ENCODE peak calls at places on chromosomes 6 and 20, in six cellular contexts. One of them, this sample, is unnamed. For H3K36me3, the result is how much of the 10 kb centered on the place peaks cover.

GRCh38 chr6:125746731-125747588 is 2.5 kb upstream of the HEY2 start:
- DNase-seq in left ventricle myocardium inferior: peak
- DNase-seq in body of pancreas: peak
- DNase-seq in GM23248: peak
- DNase-seq in heart left ventricle: peak
- DNase-seq in uterus: peak
- DNase-seq in this sample: peak

GRCh38 chr20:57738484-57738883 is 28.7 kb upstream of the PMEPA1 start:
- DNase-seq in left ventricle myocardium inferior: no peak
- DNase-seq in body of pancreas: no peak
- DNase-seq in GM23248: peak
- DNase-seq in heart left ventricle: no peak
- DNase-seq in uterus: no peak
- DNase-seq in this sample: no peak

GRCh38 chr6:70370496-70370895 is 42.8 kb upstream of the FAM135A start:
- DNase-seq in left ventricle myocardium inferior: no peak
- DNase-seq in body of pancreas: no peak
- DNase-seq in GM23248: no peak
- DNase-seq in heart left ventricle: no peak
- DNase-seq in uterus: no peak
- DNase-seq in this sample: no peak

GRCh38 chr20:40176442-40176841 is 512.6 kb downstream of the MAFB start:
- DNase-seq in left ventricle myocardium inferior: no peak
- DNase-seq in body of pancreas: no peak
- DNase-seq in GM23248: no peak
- DNase-seq in heart left ventricle: no peak
- DNase-seq in uterus: no peak
- DNase-seq in this sample: no peak

GRCh38 chr6:32973934-32974333 is 5.5 kb downstream of the BRD2 start:
- DNase-seq in left ventricle myocardium inferior: no peak
- DNase-seq in body of pancreas: no peak
- DNase-seq in GM23248: peak
- DNase-seq in heart left ventricle: no peak
- DNase-seq in uterus: no peak
- DNase-seq in this sample: peak

GRCh38 chr6:1190361-1190760 is 121.5 kb upstream of the FOXQ1 start:
- DNase-seq in left ventricle myocardium inferior: no peak
- DNase-seq in body of pancreas: no peak
- DNase-seq in GM23248: peak
- DNase-seq in heart left ventricle: no peak
- DNase-seq in uterus: no peak
- DNase-seq in this sample: peak

GRCh38 chr6:52221302-52221701 is 23.0 kb downstream of the IL17F start:
- DNase-seq in left ventricle myocardium inferior: no peak
- DNase-seq in body of pancreas: no peak
- DNase-seq in GM23248: no peak
- DNase-seq in heart left ventricle: no peak
- DNase-seq in uterus: no peak
- DNase-seq in this sample: no peak

GRCh38 chr6:106275692-106276091 is 49.9 kb downstream of the ATG5 start:
- DNase-seq in left ventricle myocardium inferior: no peak
- DNase-seq in body of pancreas: no peak
- DNase-seq in GM23248: peak
- DNase-seq in heart left ventricle: no peak
- DNase-seq in uterus: no peak
- DNase-seq in this sample: no peak

GRCh38 chr20:53617791-53618489 is 24.3 kb upstream of the ZNF217 start:
- DNase-seq in left ventricle myocardium inferior: no peak
- DNase-seq in body of pancreas: no peak
- DNase-seq in GM23248: no peak
- DNase-seq in heart left ventricle: no peak
- DNase-seq in uterus: no peak
- DNase-seq in this sample: no peak

GRCh38 chr20:10492065-10492464 is 57.0 kb downstream of the SLX4IP start:
- DNase-seq in left ventricle myocardium inferior: no peak
- DNase-seq in body of pancreas: no peak
- DNase-seq in GM23248: peak
- DNase-seq in heart left ventricle: no peak
- DNase-seq in uterus: no peak
- DNase-seq in this sample: no peak

GRCh38 chr6:41200296-41200900 is 551 bp downstream of the TREML2 start:
- DNase-seq in left ventricle myocardium inferior: no peak
- DNase-seq in body of pancreas: no peak
- DNase-seq in GM23248: peak
- DNase-seq in heart left ventricle: peak
- DNase-seq in uterus: no peak
- DNase-seq in this sample: no peak

GRCh38 chr6:20332441-20333006 is 69.2 kb upstream of the E2F3 start:
- DNase-seq in left ventricle myocardium inferior: no peak
- DNase-seq in body of pancreas: no peak
- DNase-seq in GM23248: no peak
- DNase-seq in heart left ventricle: no peak
- DNase-seq in uterus: no peak
- DNase-seq in this sample: no peak

GRCh38 chr6:118528129-118528528 is 20.0 kb upstream of the PLN start:
- DNase-seq in left ventricle myocardium inferior: no peak
- DNase-seq in body of pancreas: no peak
- DNase-seq in GM23248: no peak
- DNase-seq in heart left ventricle: no peak
- DNase-seq in uterus: no peak
- DNase-seq in this sample: no peak

GRCh38 chr6:2381872-2382661 is 136.7 kb upstream of the GMDS start:
- DNase-seq in left ventricle myocardium inferior: peak
- DNase-seq in body of pancreas: peak
- DNase-seq in GM23248: no peak
- DNase-seq in heart left ventricle: peak
- DNase-seq in uterus: no peak
- DNase-seq in this sample: peak

GRCh38 chr6:34745277-34746103 is 11.8 kb upstream of the SNRPC start:
- DNase-seq in left ventricle myocardium inferior: no peak
- DNase-seq in body of pancreas: peak
- DNase-seq in GM23248: peak
- DNase-seq in heart left ventricle: no peak
- DNase-seq in uterus: no peak
- DNase-seq in this sample: no peak

GRCh38 chr20:33209789-33210188 is 7.4 kb upstream of the BPIFA3 start:
- DNase-seq in left ventricle myocardium inferior: peak
- DNase-seq in body of pancreas: peak
- DNase-seq in GM23248: peak
- DNase-seq in heart left ventricle: peak
- DNase-seq in uterus: no peak
- DNase-seq in this sample: peak

GRCh38 chr6:132401120-132401940 is at the start of gene MOXD1:
- DNase-seq in left ventricle myocardium inferior: peak
- DNase-seq in body of pancreas: peak
- DNase-seq in GM23248: peak
- DNase-seq in heart left ventricle: peak
- DNase-seq in uterus: peak
- DNase-seq in this sample: peak

GRCh38 chr6:44078219-44078794 is 48.9 kb downstream of the MRPL14 start:
- DNase-seq in left ventricle myocardium inferior: no peak
- DNase-seq in body of pancreas: no peak
- DNase-seq in GM23248: no peak
- DNase-seq in heart left ventricle: no peak
- DNase-seq in uterus: no peak
- DNase-seq in this sample: no peak
- H3K36me3 ChIP-seq in left ventricle myocardium inferior: under half
- H3K36me3 ChIP-seq in body of pancreas: under half
- H3K36me3 ChIP-seq in GM23248: under half
- H3K36me3 ChIP-seq in heart left ventricle: under half
- H3K36me3 ChIP-seq in uterus: under half
- H3K36me3 ChIP-seq in this sample: under half

DNA sequence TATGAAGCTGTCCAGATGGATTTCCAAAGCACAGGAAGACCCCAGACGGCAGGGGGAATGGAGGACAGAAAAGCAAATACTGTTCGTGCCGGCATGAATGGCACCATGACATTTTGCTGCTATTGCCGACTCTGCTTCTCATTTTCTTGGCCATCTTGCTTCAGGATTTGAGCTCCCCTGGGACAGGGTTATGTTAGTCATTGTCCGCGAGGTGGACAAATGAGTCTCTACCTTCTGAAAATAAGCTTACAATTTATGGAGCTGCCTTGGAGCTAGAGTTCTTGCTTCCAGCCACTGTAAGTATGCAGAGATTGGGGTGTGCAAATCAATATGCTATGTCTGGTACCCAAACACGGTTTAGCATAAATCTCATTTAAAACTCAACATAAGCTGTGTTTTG is 183.9 kb upstream of the FOXA2 start:
- DNase-seq in left ventricle myocardium inferior: no peak
- DNase-seq in body of pancreas: no peak
- DNase-seq in GM23248: no peak
- DNase-seq in heart left ventricle: no peak
- DNase-seq in uterus: no peak
- DNase-seq in this sample: no peak
- H3K4me3 ChIP-seq in left ventricle myocardium inferior: no peak
- H3K4me3 ChIP-seq in body of pancreas: no peak
- H3K4me3 ChIP-seq in GM23248: no peak
- H3K4me3 ChIP-seq in heart left ventricle: no peak
- H3K4me3 ChIP-seq in uterus: no peak
- H3K4me3 ChIP-seq in this sample: no peak

DNA sequence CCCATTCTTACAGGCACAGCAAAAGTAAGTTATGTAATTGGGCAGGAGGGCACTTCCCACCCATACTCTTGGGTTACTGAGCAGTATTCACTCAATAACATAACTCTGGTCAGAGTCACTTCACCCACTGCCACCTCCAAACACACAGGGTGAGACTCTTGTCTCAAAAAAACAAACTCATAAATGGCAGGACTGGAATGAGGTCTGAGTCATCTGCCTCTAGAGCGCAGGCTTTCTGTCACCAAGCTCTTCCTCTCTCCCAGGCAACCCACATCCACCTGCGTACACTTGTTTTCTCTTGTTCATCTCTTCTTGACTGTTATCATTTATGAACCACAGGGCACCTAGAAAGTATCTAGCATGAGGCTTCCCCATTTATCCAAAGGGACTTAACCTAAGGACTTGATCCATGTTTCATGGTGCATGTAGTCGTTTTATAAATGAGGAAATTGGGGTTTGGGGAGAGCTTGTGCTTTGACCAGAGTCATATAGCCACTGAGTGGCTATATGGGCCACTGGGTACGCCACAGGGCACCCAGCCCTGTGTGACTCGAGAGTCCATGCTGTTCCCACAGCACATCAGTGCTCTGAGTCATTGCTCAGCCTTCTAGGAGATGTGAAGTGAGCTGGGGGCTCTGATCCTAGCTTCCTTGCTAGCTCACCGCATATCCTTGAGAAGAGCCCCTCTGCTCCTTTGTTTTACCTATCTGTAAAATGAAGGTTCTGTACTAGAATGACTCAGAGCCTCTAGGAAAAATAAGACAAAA is 22.4 kb downstream of the C20orf173 start:
- DNase-seq in left ventricle myocardium inferior: no peak
- DNase-seq in body of pancreas: no peak
- DNase-seq in GM23248: peak
- DNase-seq in heart left ventricle: no peak
- DNase-seq in uterus: no peak
- DNase-seq in this sample: no peak
- H3K36me3 ChIP-seq in left ventricle myocardium inferior: half or more
- H3K36me3 ChIP-seq in body of pancreas: under half
- H3K36me3 ChIP-seq in GM23248: under half
- H3K36me3 ChIP-seq in heart left ventricle: under half
- H3K36me3 ChIP-seq in uterus: under half
- H3K36me3 ChIP-seq in this sample: half or more

GRCh38 chr6:108578595-108579038 is 17.9 kb downstream of the FOXO3 start:
- DNase-seq in left ventricle myocardium inferior: no peak
- DNase-seq in body of pancreas: no peak
- DNase-seq in GM23248: peak
- DNase-seq in heart left ventricle: no peak
- DNase-seq in uterus: no peak
- DNase-seq in this sample: no peak

GRCh38 chr6:108575905-108576494 is 15.3 kb downstream of the FOXO3 start:
- DNase-seq in left ventricle myocardium inferior: no peak
- DNase-seq in body of pancreas: no peak
- DNase-seq in GM23248: no peak
- DNase-seq in heart left ventricle: no peak
- DNase-seq in uterus: no peak
- DNase-seq in this sample: no peak

GRCh38 chr6:108576724-108577123 is 16.0 kb downstream of the FOXO3 start:
- DNase-seq in left ventricle myocardium inferior: no peak
- DNase-seq in body of pancreas: no peak
- DNase-seq in GM23248: no peak
- DNase-seq in heart left ventricle: no peak
- DNase-seq in uterus: no peak
- DNase-seq in this sample: no peak

GRCh38 chr6:108578166-108578565 is 17.4 kb downstream of the FOXO3 start:
- DNase-seq in left ventricle myocardium inferior: no peak
- DNase-seq in body of pancreas: no peak
- DNase-seq in GM23248: no peak
- DNase-seq in heart left ventricle: no peak
- DNase-seq in uterus: no peak
- DNase-seq in this sample: no peak

DNA sequence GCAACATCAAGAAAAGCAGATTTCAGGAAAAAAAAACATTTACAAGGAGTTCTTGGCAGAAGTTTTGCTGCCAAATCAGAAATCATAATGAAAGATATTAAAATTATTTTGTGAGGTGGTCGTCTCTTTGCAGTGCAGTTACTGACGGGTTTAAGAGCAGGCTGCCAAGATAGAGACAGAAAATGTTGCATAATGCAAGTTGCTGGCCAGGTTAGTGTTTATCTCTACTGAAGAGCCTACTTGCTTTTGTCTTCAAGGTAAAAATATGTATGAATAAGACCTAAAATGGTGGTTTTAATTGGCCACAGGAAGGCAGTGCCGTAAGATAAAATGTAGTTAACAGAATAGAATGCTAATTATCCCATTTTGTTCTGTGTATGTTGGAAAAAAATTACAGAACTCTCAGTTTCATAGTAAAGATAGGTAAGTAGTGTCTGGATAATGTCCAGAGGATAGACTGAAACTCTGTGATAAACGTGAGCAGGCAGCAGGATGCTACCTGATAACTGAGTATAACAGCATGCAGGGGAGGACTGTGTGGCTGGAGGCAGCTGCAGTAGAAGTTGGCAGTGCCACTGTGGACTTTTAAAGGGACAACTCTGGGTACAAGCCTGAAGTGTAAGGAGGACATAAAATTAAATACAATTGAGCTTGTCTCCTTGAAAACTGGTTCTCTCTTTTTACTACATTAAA is 13.9 kb downstream of the FOXO3 start:
- DNase-seq in left ventricle myocardium inferior: no peak
- DNase-seq in body of pancreas: peak
- DNase-seq in GM23248: no peak
- DNase-seq in heart left ventricle: peak
- DNase-seq in uterus: no peak
- DNase-seq in this sample: no peak
- H3K4me3 ChIP-seq in left ventricle myocardium inferior: peak
- H3K4me3 ChIP-seq in body of pancreas: no peak
- H3K4me3 ChIP-seq in GM23248: no peak
- H3K4me3 ChIP-seq in heart left ventricle: no peak
- H3K4me3 ChIP-seq in uterus: no peak
- H3K4me3 ChIP-seq in this sample: no peak

DNA sequence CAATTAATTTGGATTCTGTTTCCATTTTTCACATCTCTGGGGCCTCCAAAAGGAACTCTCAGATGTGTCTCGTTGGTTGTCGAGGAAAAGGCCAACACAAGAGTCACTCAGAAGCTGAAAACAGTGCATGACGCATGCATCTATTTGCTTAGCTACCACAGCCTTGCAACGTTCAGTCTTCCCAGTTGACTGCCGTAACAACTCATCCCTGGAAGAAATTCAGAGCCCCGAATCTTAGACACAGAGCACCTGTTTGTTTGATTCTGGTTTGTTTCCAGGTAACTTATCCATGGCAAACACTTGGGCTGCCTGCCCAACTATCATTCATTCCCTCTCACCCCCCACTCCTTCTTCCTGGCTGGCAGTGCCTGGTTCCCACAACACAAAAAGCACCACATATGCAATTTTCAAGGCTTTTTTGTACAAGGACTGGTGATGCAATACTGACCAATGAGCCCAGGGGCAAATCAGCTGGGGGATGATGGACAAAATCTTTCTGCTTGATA is 60.5 kb downstream of the ZMYND8 start:
- DNase-seq in left ventricle myocardium inferior: no peak
- DNase-seq in body of pancreas: peak
- DNase-seq in GM23248: no peak
- DNase-seq in heart left ventricle: no peak
- DNase-seq in uterus: no peak
- DNase-seq in this sample: no peak
- H3K36me3 ChIP-seq in left ventricle myocardium inferior: half or more
- H3K36me3 ChIP-seq in body of pancreas: under half
- H3K36me3 ChIP-seq in GM23248: under half
- H3K36me3 ChIP-seq in heart left ventricle: under half
- H3K36me3 ChIP-seq in uterus: under half
- H3K36me3 ChIP-seq in this sample: half or more

This sample was measured in MG63.